ENCODE peak calls at places on chromosomes 11 and 22, in six cellular contexts. T is CD8-positive, alpha-beta memory T cell; H is Caco-2; C is sigmoid colon; R is BE2C; Z is CD4-positive, CD25-positive, alpha-beta regulatory T cell. K is an unnamed sample.

GRCh38 chr22:49992921-49993648 is 19.5 kb downstream of the IL17REL start:
- DNase-seq in H (peak; percentile 57), T (peak; percentile 44), C (peak; percentile 66), R (peak; percentile 76), Z (no peak), K (peak; percentile 86)

GRCh38 chr11:88179966-88180629 is 4.9 kb upstream of the RAB38 start:
- DNase-seq in T (no peak), H (no peak), C (no peak), R (no peak), Z (no peak), K (no peak)

GRCh38 chr22:41917906-41918791 is 3.3 kb upstream of the SHISA8 start:
- DNase-seq in C (no peak), R (peak; percentile 64), T (no peak), Z (no peak), H (no peak), K (no peak)

GRCh38 chr22:22128440-22128839 is 116.1 kb upstream of the VPREB1 start:
- DNase-seq in T (no peak), H (no peak), Z (no peak), R (no peak), C (no peak), K (no peak)

GRCh38 chr11:78694152-78694551 is 119.5 kb upstream of the NARS2 start:
- DNase-seq in T (no peak), H (no peak), Z (no peak), R (peak; percentile 39), C (no peak), K (no peak)

GRCh38 chr11:124656759-124657627 is 16.5 kb downstream of the SIAE start:
- DNase-seq in H (no peak), Z (no peak), C (no peak), T (no peak), R (peak; percentile 14), K (no peak)

GRCh38 chr11:116694017-116694725 is 78.6 kb downstream of the BUD13 start:
- DNase-seq in R (no peak), T (no peak), Z (no peak), C (peak; percentile 22), H (no peak), K (no peak)

GRCh38 chr11:77705195-77705876 is 67.7 kb upstream of the CLNS1A start:
- DNase-seq in C (no peak), T (no peak), Z (no peak), H (peak; percentile 79), R (no peak), K (no peak)

GRCh38 chr11:8658210-8658968 is 24.1 kb downstream of the TRIM66 start:
- DNase-seq in T (no peak), R (no peak), C (no peak), H (no peak), Z (no peak), K (no peak)

GRCh38 chr22:29782061-29782845 is 15.1 kb downstream of the UQCR10 start:
- DNase-seq in T (no peak), C (no peak), R (no peak), H (no peak), Z (no peak), K (no peak)

GRCh38 chr22:17924735-17925727 is 99.3 kb downstream of the MICAL3 start:
- DNase-seq in T (no peak), R (no peak), Z (no peak), C (no peak), H (no peak), K (no peak)

GRCh38 chr11:62390237-62390636 is 28.6 kb upstream of the SCGB1A1 start:
- DNase-seq in T (no peak), C (no peak), R (no peak), H (no peak), Z (no peak), K (no peak)

GRCh38 chr22:32079110-32080089 is 36.3 kb downstream of the SLC5A1 start:
- DNase-seq in H (peak; percentile 51), T (no peak), R (no peak), Z (no peak), C (no peak), K (no peak)

GRCh38 chr11:61149624-61150615 is 11.3 kb downstream of the VPS37C start:
- DNase-seq in T (no peak), C (peak; percentile 32), R (no peak), Z (no peak), H (peak; percentile 79), K (peak; percentile 79)

GRCh38 chr11:12244156-12244555 is 133.2 kb upstream of the PARVA start:
- DNase-seq in Z (no peak), R (no peak), C (no peak), T (no peak), H (no peak), K (no peak)

GRCh38 chr22:39502789-39503464 is 837 bp downstream of the MIEF1 start:
- DNase-seq in T (no peak), H (no peak), Z (no peak), C (no peak), R (no peak), K (peak; percentile 63)

GRCh38 chr11:61369372-61370348 is 7.5 kb downstream of the TMEM138 start:
- DNase-seq in C (peak; percentile 76), T (no peak), H (no peak), Z (no peak), R (no peak), K (peak; percentile 91)

GRCh38 chr11:112612283-112612849 is 348.9 kb upstream of the NCAM1 start:
- DNase-seq in C (no peak), R (peak; percentile 57), H (no peak), T (no peak), Z (no peak), K (no peak)

GRCh38 chr11:90874971-90875370 is 652.1 kb upstream of the CHORDC1 start:
- DNase-seq in T (no peak), R (no peak), C (no peak), Z (no peak), H (no peak), K (no peak)

GRCh38 chr11:104895619-104896018 is 2.6 kb downstream of the CASP12 start:
- DNase-seq in T (no peak), H (no peak), Z (no peak), C (no peak), R (no peak), K (no peak)

GRCh38 chr11:119516060-119516459 is 93.1 kb upstream of the THY1 start:
- DNase-seq in T (no peak), C (no peak), R (no peak), Z (no peak), H (no peak), K (no peak)

GRCh38 chr11:58394195-58394594 is 12.5 kb downstream of the OR5B3 start:
- DNase-seq in H (no peak), T (no peak), R (no peak), C (no peak), Z (no peak), K (no peak)

GRCh38 chr11:64146036-64146943 is 19.6 kb downstream of the MACROD1 start:
- DNase-seq in T (peak; percentile 36), R (peak; percentile 80), Z (peak; percentile 36), C (no peak), H (peak; percentile 68), K (no peak)

GRCh38 chr22:38238519-38239051 is 34.2 kb downstream of the TMEM184B start:
- DNase-seq in R (no peak), H (no peak), Z (no peak), C (peak; percentile 83), T (no peak), K (no peak)

GRCh38 chr11:1226981-1227550 is 4.2 kb downstream of the MUC5B start:
- DNase-seq in R (peak; percentile 20), C (peak; percentile 61), T (no peak), Z (no peak), H (no peak), K (peak; percentile 71)

GRCh38 chr11:88434333-88434976 is 96.9 kb upstream of the CTSC start:
- DNase-seq in H (no peak), Z (no peak), R (no peak), T (no peak), C (no peak), K (no peak)

GRCh38 chr22:35413624-35414023 is 13.7 kb downstream of the MCM5 start:
- DNase-seq in C (no peak), H (no peak), R (no peak), Z (no peak), T (no peak), K (no peak)

GRCh38 chr22:35407352-35407751 is 7.4 kb downstream of the MCM5 start:
- DNase-seq in H (no peak), Z (no peak), T (no peak), R (no peak), C (no peak), K (no peak)

GRCh38 chr22:35411112-35411511 is 11.2 kb downstream of the MCM5 start:
- DNase-seq in T (no peak), Z (no peak), R (no peak), H (no peak), C (no peak), K (no peak)

GRCh38 chr22:35409783-35410662 is 10.1 kb downstream of the MCM5 start:
- DNase-seq in T (no peak), H (no peak), R (no peak), C (no peak), Z (no peak), K (no peak)

GRCh38 chr22:35410663-35411034 is 10.7 kb downstream of the MCM5 start:
- DNase-seq in C (no peak), H (no peak), R (no peak), T (no peak), Z (no peak), K (no peak)
- H3K36me3 ChIP-seq in C (peaks cover 21% of the 10 kb centered on the region), H (peaks cover 3% of the 10 kb centered on the region), R (peaks cover 93% of the 10 kb centered on the region), T (peaks cover 66% of the 10 kb centered on the region), Z (peaks cover 91% of the 10 kb centered on the region), K (peaks cover 25% of the 10 kb centered on the region)

GRCh38 chr11:81705283-81705682 is 1028.4 kb downstream of the FAM181B start:
- DNase-seq in T (no peak), Z (no peak), C (no peak), H (no peak), R (no peak), K (no peak)

GRCh38 chr11:81700061-81700460 is 1033.6 kb downstream of the FAM181B start:
- DNase-seq in T (no peak), Z (no peak), H (no peak), C (no peak), R (no peak), K (no peak)
- H3K4me1 ChIP-seq in T (no peaks in the 10 kb centered on the region), Z (no peaks in the 10 kb centered on the region), H (no peaks in the 10 kb centered on the region), C (no peaks in the 10 kb centered on the region), R (no peaks in the 10 kb centered on the region), K (no peaks in the 10 kb centered on the region)

DNA sequence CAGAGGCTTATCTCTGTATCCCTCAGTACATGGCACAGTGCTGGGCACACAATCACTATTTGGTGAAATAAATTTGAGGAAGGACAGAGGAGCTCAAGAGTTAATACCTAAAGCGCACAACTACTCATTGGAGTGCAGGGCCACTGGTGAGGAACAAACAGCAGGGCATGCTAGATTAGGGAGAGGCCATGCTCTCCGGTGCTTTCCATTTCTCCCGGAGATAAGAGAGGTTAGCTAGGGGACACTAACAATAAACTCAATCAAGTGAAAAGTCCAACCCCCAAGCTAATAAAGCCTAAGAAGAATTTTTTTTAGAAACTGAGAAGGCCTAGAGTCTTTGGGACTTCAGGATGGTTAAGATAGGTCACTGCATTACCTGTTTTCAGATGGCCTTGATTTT is 29.1 kb downstream of the NFRKB start:
- DNase-seq in R (no peak), Z (no peak), T (no peak), H (peak; percentile 39), C (no peak), K (no peak)
- H3K36me3 ChIP-seq in R (peaks cover 68% of the 10 kb centered on the region), Z (peaks cover 74% of the 10 kb centered on the region), T (peaks cover 59% of the 10 kb centered on the region), H (peaks cover 24% of the 10 kb centered on the region), C (peaks cover 49% of the 10 kb centered on the region), K (peaks cover 67% of the 10 kb centered on the region)

DNA sequence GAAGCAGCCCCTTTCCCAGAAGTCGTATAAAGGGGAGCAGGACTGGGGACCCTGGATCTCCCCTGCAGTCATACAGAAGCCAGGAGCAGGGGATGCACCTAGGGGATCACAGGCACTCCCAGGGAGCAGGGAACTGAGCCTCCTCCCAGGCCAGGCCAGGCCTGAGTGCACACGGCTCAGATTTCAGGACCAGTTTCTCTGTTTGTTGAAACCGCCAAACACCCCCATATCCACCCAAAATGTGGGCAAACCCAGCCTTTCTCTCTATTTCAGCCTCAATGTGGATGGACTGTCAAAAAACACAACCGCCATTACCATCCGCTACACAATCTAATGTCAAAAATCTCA is 17.5 kb downstream of the MN1 start:
- DNase-seq in R (no peak), Z (no peak), T (no peak), H (no peak), C (no peak), K (no peak)
- H3K4me1 ChIP-seq in R (no peaks in the 10 kb centered on the region), Z (no peaks in the 10 kb centered on the region), T (no peaks in the 10 kb centered on the region), H (no peaks in the 10 kb centered on the region), C (peaks cover 28% of the 10 kb centered on the region), K (no peaks in the 10 kb centered on the region)